ENCODE peak calls at places on chromosome 12, in nine cellular contexts. One of them, this sample, is unnamed.

GRCh38 chr12:88273450-88273849 is 131.3 kb downstream of the TMTC3 start:
- DNase-seq in H9: no peak
- DNase-seq in PC-9: no peak
- DNase-seq in mesendoderm: no peak
- DNase-seq in MM.1S: no peak
- DNase-seq in endothelial cell of umbilical vein: no peak
- DNase-seq in neuronal stem cell: no peak
- DNase-seq in K562: no peak
- DNase-seq in OCI-LY7: no peak
- DNase-seq in this sample: no peak

GRCh38 chr12:53756300-53757094 is 4.7 kb upstream of the CISTR start:
- DNase-seq in K562: no peak
- DNase-seq in PC-9: no peak
- DNase-seq in OCI-LY7: peak
- DNase-seq in mesendoderm: no peak
- DNase-seq in neuronal stem cell: no peak
- DNase-seq in H9: no peak
- DNase-seq in endothelial cell of umbilical vein: no peak
- DNase-seq in MM.1S: no peak
- DNase-seq in this sample: no peak

GRCh38 chr12:104535383-104535782 is 78.6 kb downstream of the CHST11 start:
- DNase-seq in MM.1S: no peak
- DNase-seq in mesendoderm: peak
- DNase-seq in endothelial cell of umbilical vein: no peak
- DNase-seq in H9: no peak
- DNase-seq in K562: no peak
- DNase-seq in OCI-LY7: no peak
- DNase-seq in PC-9: no peak
- DNase-seq in neuronal stem cell: no peak
- DNase-seq in this sample: no peak

GRCh38 chr12:44875954-44876553 is at the start of gene NELL2:
- DNase-seq in K562: peak
- DNase-seq in MM.1S: peak
- DNase-seq in OCI-LY7: peak
- DNase-seq in endothelial cell of umbilical vein: peak
- DNase-seq in PC-9: no peak
- DNase-seq in neuronal stem cell: peak
- DNase-seq in H9: peak
- DNase-seq in mesendoderm: peak
- DNase-seq in this sample: peak

GRCh38 chr12:120584343-120585149 is 3.3 kb upstream of the POP5 start:
- DNase-seq in PC-9: no peak
- DNase-seq in OCI-LY7: peak
- DNase-seq in neuronal stem cell: peak
- DNase-seq in H9: peak
- DNase-seq in endothelial cell of umbilical vein: peak
- DNase-seq in K562: peak
- DNase-seq in mesendoderm: peak
- DNase-seq in MM.1S: peak
- DNase-seq in this sample: peak

GRCh38 chr12:68530965-68531364 is 79.7 kb upstream of the RAP1B start:
- DNase-seq in K562: no peak
- DNase-seq in mesendoderm: no peak
- DNase-seq in OCI-LY7: no peak
- DNase-seq in H9: no peak
- DNase-seq in endothelial cell of umbilical vein: peak
- DNase-seq in neuronal stem cell: no peak
- DNase-seq in PC-9: no peak
- DNase-seq in MM.1S: no peak
- DNase-seq in this sample: no peak

GRCh38 chr12:7101047-7101693 is 7.8 kb downstream of the C1RL start:
- DNase-seq in H9: no peak
- DNase-seq in MM.1S: no peak
- DNase-seq in OCI-LY7: no peak
- DNase-seq in endothelial cell of umbilical vein: no peak
- DNase-seq in K562: no peak
- DNase-seq in PC-9: no peak
- DNase-seq in mesendoderm: no peak
- DNase-seq in neuronal stem cell: no peak
- DNase-seq in this sample: no peak

GRCh38 chr12:95218164-95218851 is 701 bp downstream of the VEZT start:
- DNase-seq in PC-9: peak
- DNase-seq in neuronal stem cell: peak
- DNase-seq in MM.1S: peak
- DNase-seq in H9: no peak
- DNase-seq in mesendoderm: no peak
- DNase-seq in endothelial cell of umbilical vein: peak
- DNase-seq in OCI-LY7: peak
- DNase-seq in K562: no peak
- DNase-seq in this sample: no peak

GRCh38 chr12:68932123-68932700 is 759 bp downstream of the CPM start:
- DNase-seq in H9: no peak
- DNase-seq in mesendoderm: no peak
- DNase-seq in OCI-LY7: peak
- DNase-seq in PC-9: no peak
- DNase-seq in K562: no peak
- DNase-seq in neuronal stem cell: peak
- DNase-seq in MM.1S: no peak
- DNase-seq in endothelial cell of umbilical vein: no peak
- DNase-seq in this sample: no peak

GRCh38 chr12:64946132-64946829 is 121.8 kb downstream of the TBC1D30 start:
- DNase-seq in neuronal stem cell: peak
- DNase-seq in H9: no peak
- DNase-seq in endothelial cell of umbilical vein: peak
- DNase-seq in mesendoderm: no peak
- DNase-seq in OCI-LY7: no peak
- DNase-seq in PC-9: no peak
- DNase-seq in MM.1S: no peak
- DNase-seq in K562: no peak
- DNase-seq in this sample: peak

GRCh38 chr12:108381793-108382436 is 42.8 kb upstream of the CMKLR1 start:
- DNase-seq in endothelial cell of umbilical vein: peak
- DNase-seq in K562: no peak
- DNase-seq in PC-9: no peak
- DNase-seq in mesendoderm: peak
- DNase-seq in OCI-LY7: no peak
- DNase-seq in MM.1S: peak
- DNase-seq in neuronal stem cell: peak
- DNase-seq in H9: peak
- DNase-seq in this sample: no peak

GRCh38 chr12:78155546-78155945 is 324.9 kb downstream of the NAV3 start:
- DNase-seq in MM.1S: no peak
- DNase-seq in PC-9: no peak
- DNase-seq in neuronal stem cell: no peak
- DNase-seq in OCI-LY7: no peak
- DNase-seq in mesendoderm: no peak
- DNase-seq in endothelial cell of umbilical vein: no peak
- DNase-seq in H9: no peak
- DNase-seq in K562: no peak
- DNase-seq in this sample: no peak

GRCh38 chr12:122669397-122670070 is 33.6 kb downstream of the HCAR2 start:
- DNase-seq in H9: no peak
- DNase-seq in K562: no peak
- DNase-seq in PC-9: peak
- DNase-seq in mesendoderm: no peak
- DNase-seq in neuronal stem cell: no peak
- DNase-seq in OCI-LY7: no peak
- DNase-seq in endothelial cell of umbilical vein: no peak
- DNase-seq in MM.1S: no peak
- DNase-seq in this sample: no peak

GRCh38 chr12:46609281-46609623 is 216.5 kb downstream of the SLC38A4 start:
- DNase-seq in K562: no peak
- DNase-seq in mesendoderm: no peak
- DNase-seq in PC-9: no peak
- DNase-seq in neuronal stem cell: no peak
- DNase-seq in endothelial cell of umbilical vein: no peak
- DNase-seq in OCI-LY7: no peak
- DNase-seq in MM.1S: peak
- DNase-seq in H9: no peak
- DNase-seq in this sample: no peak

GRCh38 chr12:76611533-76611932 is 52.0 kb upstream of the OSBPL8 start:
- DNase-seq in MM.1S: no peak
- DNase-seq in neuronal stem cell: no peak
- DNase-seq in endothelial cell of umbilical vein: no peak
- DNase-seq in PC-9: peak
- DNase-seq in H9: no peak
- DNase-seq in OCI-LY7: no peak
- DNase-seq in K562: no peak
- DNase-seq in mesendoderm: no peak
- DNase-seq in this sample: no peak

GRCh38 chr12:99824900-99825562 is 159.7 kb downstream of the ANKS1B start:
- DNase-seq in PC-9: no peak
- DNase-seq in K562: no peak
- DNase-seq in H9: no peak
- DNase-seq in neuronal stem cell: no peak
- DNase-seq in mesendoderm: no peak
- DNase-seq in MM.1S: no peak
- DNase-seq in OCI-LY7: no peak
- DNase-seq in endothelial cell of umbilical vein: no peak
- DNase-seq in this sample: no peak

GRCh38 chr12:85951823-85952222 is 77.7 kb downstream of the NTS start:
- DNase-seq in K562: no peak
- DNase-seq in endothelial cell of umbilical vein: peak
- DNase-seq in neuronal stem cell: no peak
- DNase-seq in PC-9: no peak
- DNase-seq in OCI-LY7: no peak
- DNase-seq in H9: no peak
- DNase-seq in mesendoderm: peak
- DNase-seq in MM.1S: peak
- DNase-seq in this sample: peak

GRCh38 chr12:31736472-31736871 is 7.7 kb upstream of the AMN1 start:
- DNase-seq in mesendoderm: no peak
- DNase-seq in PC-9: peak
- DNase-seq in endothelial cell of umbilical vein: peak
- DNase-seq in MM.1S: no peak
- DNase-seq in H9: no peak
- DNase-seq in K562: no peak
- DNase-seq in OCI-LY7: no peak
- DNase-seq in neuronal stem cell: no peak
- DNase-seq in this sample: no peak

GRCh38 chr12:17593715-17594406 is 496.1 kb downstream of the RERGL start:
- DNase-seq in neuronal stem cell: no peak
- DNase-seq in H9: no peak
- DNase-seq in PC-9: no peak
- DNase-seq in endothelial cell of umbilical vein: no peak
- DNase-seq in K562: no peak
- DNase-seq in mesendoderm: no peak
- DNase-seq in MM.1S: no peak
- DNase-seq in OCI-LY7: no peak
- DNase-seq in this sample: no peak

GRCh38 chr12:89939468-89940215 is 231.0 kb upstream of the ATP2B1 start:
- DNase-seq in endothelial cell of umbilical vein: no peak
- DNase-seq in H9: no peak
- DNase-seq in K562: no peak
- DNase-seq in OCI-LY7: no peak
- DNase-seq in PC-9: no peak
- DNase-seq in neuronal stem cell: no peak
- DNase-seq in mesendoderm: no peak
- DNase-seq in MM.1S: no peak
- DNase-seq in this sample: no peak
- H3K4me2 ChIP-seq in endothelial cell of umbilical vein: no peak
- H3K4me2 ChIP-seq in H9: no peak
- H3K4me2 ChIP-seq in K562: no peak
- H3K4me2 ChIP-seq in OCI-LY7: no peak
- H3K4me2 ChIP-seq in PC-9: no peak
- H3K4me2 ChIP-seq in neuronal stem cell: no peak
- H3K4me2 ChIP-seq in mesendoderm: no peak
- H3K4me2 ChIP-seq in MM.1S: no peak
- H3K4me2 ChIP-seq in this sample: no peak

DNA sequence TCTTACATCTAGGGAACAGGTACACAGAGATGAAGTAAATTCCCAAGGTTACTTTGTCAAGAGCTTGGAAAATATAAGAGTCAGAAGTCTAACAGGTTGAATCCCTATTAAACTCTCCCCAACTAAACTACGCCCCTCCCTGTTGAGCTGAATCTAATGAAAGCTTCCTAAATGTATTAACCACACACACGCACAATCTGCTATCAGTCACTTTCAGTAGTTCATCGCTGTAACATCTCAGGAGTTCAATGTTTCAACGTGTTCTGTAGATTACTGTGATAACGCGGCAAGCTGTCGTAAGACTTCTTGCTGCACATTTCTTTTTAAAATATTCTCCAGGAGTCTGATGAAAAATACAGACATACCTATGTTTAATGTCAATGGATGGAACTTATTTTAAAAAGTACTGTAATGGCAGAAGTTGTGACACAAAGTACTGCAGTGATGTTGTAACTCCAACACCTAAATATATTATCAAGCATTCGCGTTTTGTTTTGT is 612 bp upstream of the SLC25A3 start:
- DNase-seq in endothelial cell of umbilical vein: no peak
- DNase-seq in MM.1S: peak
- DNase-seq in PC-9: no peak
- DNase-seq in OCI-LY7: no peak
- DNase-seq in neuronal stem cell: no peak
- DNase-seq in K562: no peak
- DNase-seq in H9: no peak
- DNase-seq in mesendoderm: no peak
- DNase-seq in this sample: peak
- H3K4me2 ChIP-seq in endothelial cell of umbilical vein: peak
- H3K4me2 ChIP-seq in MM.1S: peak
- H3K4me2 ChIP-seq in PC-9: peak
- H3K4me2 ChIP-seq in OCI-LY7: peak
- H3K4me2 ChIP-seq in neuronal stem cell: peak
- H3K4me2 ChIP-seq in K562: peak
- H3K4me2 ChIP-seq in H9: peak
- H3K4me2 ChIP-seq in mesendoderm: no peak
- H3K4me2 ChIP-seq in this sample: peak

DNA sequence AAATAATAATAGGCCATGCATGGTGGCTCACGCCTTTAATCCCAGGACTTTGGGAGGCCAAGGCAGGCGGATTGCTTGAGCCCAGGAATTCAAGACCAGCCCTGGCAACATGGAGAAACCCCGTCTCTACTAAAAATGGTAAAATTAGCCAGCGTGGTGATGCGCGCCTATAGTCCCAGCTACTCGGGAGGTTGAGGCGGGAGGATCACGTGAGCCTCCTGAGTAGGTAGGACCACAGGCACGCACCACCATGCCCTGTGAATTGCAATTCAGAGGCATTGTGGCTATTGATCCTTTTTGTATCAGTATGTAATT is 2.3 kb downstream of the ARHGDIB start:
- DNase-seq in neuronal stem cell: no peak
- DNase-seq in MM.1S: no peak
- DNase-seq in H9: no peak
- DNase-seq in K562: no peak
- DNase-seq in PC-9: no peak
- DNase-seq in mesendoderm: no peak
- DNase-seq in OCI-LY7: no peak
- DNase-seq in endothelial cell of umbilical vein: no peak
- DNase-seq in this sample: no peak
- H3K4me2 ChIP-seq in neuronal stem cell: no peak
- H3K4me2 ChIP-seq in MM.1S: peak
- H3K4me2 ChIP-seq in H9: no peak
- H3K4me2 ChIP-seq in K562: no peak
- H3K4me2 ChIP-seq in PC-9: peak
- H3K4me2 ChIP-seq in mesendoderm: no peak
- H3K4me2 ChIP-seq in OCI-LY7: peak
- H3K4me2 ChIP-seq in endothelial cell of umbilical vein: peak
- H3K4me2 ChIP-seq in this sample: peak

GRCh38 chr12:127038152-127038551 is 1228.8 kb upstream of the TMEM132C start:
- DNase-seq in PC-9: no peak
- DNase-seq in MM.1S: no peak
- DNase-seq in H9: no peak
- DNase-seq in OCI-LY7: no peak
- DNase-seq in K562: no peak
- DNase-seq in mesendoderm: no peak
- DNase-seq in endothelial cell of umbilical vein: no peak
- DNase-seq in neuronal stem cell: no peak
- DNase-seq in this sample: no peak

GRCh38 chr12:127035011-127035879 is 1231.7 kb upstream of the TMEM132C start:
- DNase-seq in PC-9: no peak
- DNase-seq in endothelial cell of umbilical vein: no peak
- DNase-seq in OCI-LY7: no peak
- DNase-seq in MM.1S: no peak
- DNase-seq in neuronal stem cell: no peak
- DNase-seq in K562: no peak
- DNase-seq in mesendoderm: no peak
- DNase-seq in H9: no peak
- DNase-seq in this sample: no peak
- H3K4me2 ChIP-seq in PC-9: no peak
- H3K4me2 ChIP-seq in endothelial cell of umbilical vein: no peak
- H3K4me2 ChIP-seq in OCI-LY7: no peak
- H3K4me2 ChIP-seq in MM.1S: no peak
- H3K4me2 ChIP-seq in neuronal stem cell: no peak
- H3K4me2 ChIP-seq in K562: no peak
- H3K4me2 ChIP-seq in mesendoderm: no peak
- H3K4me2 ChIP-seq in H9: no peak
- H3K4me2 ChIP-seq in this sample: no peak

This sample was measured in SK-N-SH.